ENCODE peak calls at places on chromosomes 2 and 18, in six cellular contexts. M is fibroblast of the conjunctiva; X is NCI-H2081; I is left lobe of liver; O is CD8-positive, alpha-beta T cell; H is substantia nigra. Q is an unnamed sample.

GRCh38 chr18:22032392-22032961 is 136.9 kb upstream of the GATA6 start:
- DNase-seq in O (no peak), H (no peak), M (peak; percentile 12), X (no peak), I (no peak), Q (peak; percentile 95)

GRCh38 chr2:138010890-138011289 is 46.6 kb downstream of the HNMT start:
- DNase-seq in X (peak; percentile 8), M (no peak), H (no peak), I (no peak), O (no peak), Q (no peak)

GRCh38 chr2:36655456-36655855 is 41.1 kb upstream of the VIT start:
- DNase-seq in H (no peak), I (no peak), O (no peak), M (peak; percentile 5), X (no peak), Q (peak; percentile 92)

GRCh38 chr2:197191177-197191947 is 119.2 kb downstream of the ANKRD44 start:
- DNase-seq in X (peak; percentile 50), M (no peak), O (no peak), H (no peak), I (no peak), Q (peak; percentile 52)

GRCh38 chr2:44776924-44777480 is 164.5 kb upstream of the SIX3 start:
- DNase-seq in H (no peak), I (no peak), O (no peak), X (peak; percentile 43), M (no peak), Q (no peak)

GRCh38 chr2:216159646-216160045 is 50.5 kb downstream of the XRCC5 start:
- DNase-seq in M (no peak), X (no peak), H (no peak), O (no peak), I (no peak), Q (peak; percentile 10)

GRCh38 chr18:48991299-48992055 is 40.7 kb upstream of the SMAD7 start:
- DNase-seq in O (no peak), X (no peak), I (no peak), H (no peak), M (no peak), Q (no peak)

GRCh38 chr2:183224933-183225332 is 100.7 kb downstream of the NUP35 start:
- DNase-seq in O (no peak), I (no peak), X (no peak), M (peak; percentile 10), H (no peak), Q (peak; percentile 23)

GRCh38 chr2:71224935-71225334 is 2.0 kb downstream of the PAIP2B start:
- DNase-seq in M (no peak), X (no peak), O (no peak), H (no peak), I (no peak), Q (no peak)

GRCh38 chr2:64288321-64288931 is 144.2 kb upstream of the PELI1 start:
- DNase-seq in M (peak; percentile 43), O (no peak), I (no peak), X (no peak), H (no peak), Q (peak; percentile 89)

GRCh38 chr18:57538614-57539013 is 47.9 kb downstream of the FECH start:
- DNase-seq in O (no peak), I (peak; percentile 53), H (no peak), X (no peak), M (no peak), Q (no peak)

GRCh38 chr2:176415156-176415870 is 146.1 kb downstream of the MTX2 start:
- DNase-seq in X (no peak), I (no peak), M (no peak), H (no peak), O (no peak), Q (no peak)

GRCh38 chr2:133787207-133787606 is 218.9 kb upstream of the NCKAP5 start:
- DNase-seq in O (no peak), H (no peak), M (no peak), X (no peak), I (no peak), Q (peak; percentile 70)

GRCh38 chr2:145597011-145597410 is 1077.1 kb upstream of the ZEB2 start:
- DNase-seq in X (no peak), H (no peak), I (no peak), M (no peak), O (no peak), Q (peak; percentile 55)

GRCh38 chr2:156005999-156006712 is 326.4 kb downstream of the NR4A2 start:
- DNase-seq in M (no peak), X (no peak), I (no peak), O (no peak), H (no peak), Q (peak; percentile 0)

GRCh38 chr2:195434346-195434745 is 222.7 kb upstream of the SLC39A10 start:
- DNase-seq in H (no peak), O (no peak), I (no peak), X (no peak), M (no peak), Q (no peak)

GRCh38 chr18:80200171-80200931 is 47.0 kb downstream of the PARD6G start:
- DNase-seq in H (peak; percentile 55), O (no peak), X (no peak), M (no peak), I (no peak), Q (peak; percentile 28)

GRCh38 chr2:137963535-137964065 is 673 bp upstream of the HNMT start:
- DNase-seq in O (no peak), M (no peak), I (no peak), X (no peak), H (no peak), Q (no peak)

GRCh38 chr2:110865188-110865587 is 132.8 kb downstream of the ACOXL start:
- DNase-seq in O (no peak), H (no peak), M (no peak), I (no peak), X (no peak), Q (no peak)

GRCh38 chr2:39664898-39665591 is 672 bp upstream of the TMEM178A start:
- DNase-seq in X (no peak), I (no peak), O (no peak), M (no peak), H (no peak), Q (no peak)

GRCh38 chr2:199907008-199907714 is 3.9 kb upstream of the C2orf69 start:
- DNase-seq in I (no peak), X (no peak), M (no peak), H (no peak), O (no peak), Q (no peak)

GRCh38 chr18:21194871-21195771 is 46.9 kb upstream of the GREB1L start:
- DNase-seq in X (peak; percentile 54), M (peak; percentile 42), I (no peak), O (no peak), H (no peak), Q (peak; percentile 64)

GRCh38 chr2:25041307-25041927 is 459 bp upstream of the EFR3B start:
- DNase-seq in H (no peak), O (peak; percentile 31), M (peak; percentile 3), X (peak; percentile 92), I (peak; percentile 70), Q (peak; percentile 69)

GRCh38 chr2:172179045-172179742 is 76.5 kb upstream of the DLX2 start:
- DNase-seq in I (no peak), M (no peak), X (no peak), O (no peak), H (no peak), Q (peak; percentile 47)

GRCh38 chr2:80473806-80474205 is 169.3 kb upstream of the LRRTM1 start:
- DNase-seq in O (no peak), X (no peak), H (no peak), I (no peak), M (no peak), Q (no peak)

Q was measured in GM23248.